ENCODE peak calls at places on chromosomes 7 and 10, in nine cellular contexts. Q is neural progenitor cell; T is HFFc6; A is NCI-H2171 treated with DMSO at 0.1 percent for 48 hours; W is NCI-H2029 treated with DMSO at 0.1 percent for 48 hours; L is GM10248; E is activated T-helper 9 cell treated with anti-CD3 and anti-CD28 coated beads, Interleukin-2, amount 50 U/mL, for 16 hours; X is NCI-H524; J is progenitor cell of endocrine pancreas. Z is an unnamed sample.

GRCh38 chr7:92425311-92425947 is 21.9 kb upstream of the GATAD1 start:
- DNase-seq in Q (peak), T (no peak), A (no peak), W (no peak), L (no peak), E (no peak), X (peak), J (no peak), Z (no peak)

GRCh38 chr7:76427635-76428034 is 2.9 kb downstream of the ZP3 start:
- DNase-seq in Q (no peak), T (no peak), A (no peak), W (no peak), L (no peak), E (no peak), X (no peak), J (no peak), Z (no peak)

GRCh38 chr10:102281103-102281502 is 35.8 kb downstream of the GBF1 start:
- DNase-seq in Q (no peak), T (no peak), A (peak), W (no peak), L (no peak), E (no peak), X (peak), J (no peak), Z (no peak)

GRCh38 chr7:2191026-2191425 is 41.7 kb downstream of the MAD1L1 start:
- DNase-seq in Q (no peak), T (no peak), A (no peak), W (peak), L (no peak), E (no peak), X (no peak), J (no peak), Z (no peak)

GRCh38 chr10:21830037-21830436 is 173.5 kb downstream of the DNAJC1 start:
- DNase-seq in Q (no peak), T (no peak), A (no peak), W (no peak), L (no peak), E (no peak), X (no peak), J (no peak), Z (no peak)

GRCh38 chr7:117790731-117791130 is 82.5 kb downstream of the CTTNBP2 start:
- DNase-seq in Q (no peak), T (no peak), A (no peak), W (no peak), L (no peak), E (no peak), X (no peak), J (no peak), Z (no peak)

GRCh38 chr7:96331233-96331632 is 9.3 kb upstream of the SLC25A13 start:
- DNase-seq in Q (no peak), T (no peak), A (no peak), W (no peak), L (no peak), E (no peak), X (no peak), J (no peak), Z (no peak)

GRCh38 chr7:96104984-96105383 is 216.9 kb downstream of the SLC25A13 start:
- DNase-seq in Q (no peak), T (no peak), A (no peak), W (no peak), L (no peak), E (no peak), X (no peak), J (no peak), Z (no peak)

GRCh38 chr7:55423277-55423711 is 58.2 kb downstream of the LANCL2 start:
- DNase-seq in Q (no peak), T (peak), A (no peak), W (no peak), L (no peak), E (no peak), X (no peak), J (no peak), Z (no peak)

GRCh38 chr7:31335889-31336201 is 4.7 kb downstream of the NEUROD6 start:
- DNase-seq in Q (no peak), T (no peak), A (no peak), W (no peak), L (no peak), E (no peak), X (no peak), J (no peak), Z (no peak)

GRCh38 chr10:104642311-104643022 is 1.4 kb downstream of the SORCS3 start:
- DNase-seq in Q (peak), T (no peak), A (no peak), W (no peak), L (no peak), E (no peak), X (no peak), J (peak), Z (peak)

GRCh38 chr10:34781709-34782108 is 33.4 kb downstream of the PARD3 start:
- DNase-seq in Q (no peak), T (no peak), A (no peak), W (no peak), L (no peak), E (no peak), X (no peak), J (no peak), Z (no peak)

GRCh38 chr7:69654381-69654780 is 56.1 kb downstream of the AUTS2 start:
- DNase-seq in Q (no peak), T (no peak), A (no peak), W (peak), L (no peak), E (no peak), X (peak), J (no peak), Z (no peak)

GRCh38 chr7:36904802-36905201 is 180.5 kb upstream of the AOAH start:
- DNase-seq in Q (no peak), T (no peak), A (no peak), W (no peak), L (no peak), E (no peak), X (peak), J (no peak), Z (no peak)

GRCh38 chr7:133545613-133546012 is 292.7 kb downstream of the EXOC4 start:
- DNase-seq in Q (no peak), T (peak), A (no peak), W (no peak), L (no peak), E (no peak), X (no peak), J (no peak), Z (no peak)

Z was measured in type B pancreatic cell.